ENCODE peak calls at places on chromosomes 5 and 9, in ten cellular contexts. W is PC-3, O is brain microvascular endothelial cell, U is tibial artery, Q is hepatocyte, V is endodermal cell, J is Peyer's patch, D is aorta, M is tibial nerve, G is colonic mucosa. T is an unnamed sample.

GRCh38 chr5:178310130-178310865 is 77.7 kb upstream of the PHYKPL start:
- DNase-seq in W (no peak), O (no peak), U (peak; percentile 11), Q (no peak), V (peak; percentile 46), J (no peak), D (peak; percentile 41), M (no peak), G (no peak), T (no peak)

GRCh38 chr9:113244556-113244955 is 23.2 kb downstream of the SLC31A1 start:
- DNase-seq in W (no peak), O (no peak), U (no peak), Q (no peak), V (no peak), J (no peak), D (no peak), M (no peak), G (no peak), T (no peak)

GRCh38 chr5:86979801-86980510 is 287.7 kb upstream of the RASA1 start:
- DNase-seq in W (peak; percentile 96), O (peak; percentile 56), U (no peak), Q (no peak), V (no peak), J (no peak), D (no peak), M (no peak), G (no peak), T (no peak)

GRCh38 chr5:96065577-96066385 is 104.1 kb upstream of the ELL2 start:
- DNase-seq in W (no peak), O (no peak), U (no peak), Q (no peak), V (peak; percentile 65), J (no peak), D (no peak), M (no peak), G (no peak), T (no peak)

GRCh38 chr9:76036762-76037161 is 146.3 kb downstream of the PCSK5 start:
- DNase-seq in W (no peak), O (no peak), U (no peak), Q (no peak), V (no peak), J (no peak), D (no peak), M (no peak), G (no peak), T (no peak)

GRCh38 chr5:51398875-51399635 is 15.8 kb downstream of the ISL1 start:
- DNase-seq in W (no peak), O (no peak), U (no peak), Q (no peak), V (peak; percentile 81), J (no peak), D (no peak), M (no peak), G (no peak), T (no peak)

GRCh38 chr5:16713386-16713928 is 96.7 kb upstream of the RETREG1 start:
- DNase-seq in W (no peak), O (peak; percentile 20), U (no peak), Q (no peak), V (peak; percentile 75), J (no peak), D (no peak), M (no peak), G (no peak), T (no peak)

GRCh38 chr9:127166651-127167524 is 44.5 kb upstream of the ANGPTL2 start:
- DNase-seq in W (peak; percentile 75), O (no peak), U (no peak), Q (no peak), V (no peak), J (peak; percentile 84), D (no peak), M (no peak), G (no peak), T (peak; percentile 66)

GRCh38 chr5:72387985-72388384 is 67.8 kb downstream of the PTCD2 start:
- DNase-seq in W (peak; percentile 87), O (peak; percentile 77), U (no peak), Q (no peak), V (no peak), J (no peak), D (no peak), M (no peak), G (no peak), T (no peak)

DNA sequence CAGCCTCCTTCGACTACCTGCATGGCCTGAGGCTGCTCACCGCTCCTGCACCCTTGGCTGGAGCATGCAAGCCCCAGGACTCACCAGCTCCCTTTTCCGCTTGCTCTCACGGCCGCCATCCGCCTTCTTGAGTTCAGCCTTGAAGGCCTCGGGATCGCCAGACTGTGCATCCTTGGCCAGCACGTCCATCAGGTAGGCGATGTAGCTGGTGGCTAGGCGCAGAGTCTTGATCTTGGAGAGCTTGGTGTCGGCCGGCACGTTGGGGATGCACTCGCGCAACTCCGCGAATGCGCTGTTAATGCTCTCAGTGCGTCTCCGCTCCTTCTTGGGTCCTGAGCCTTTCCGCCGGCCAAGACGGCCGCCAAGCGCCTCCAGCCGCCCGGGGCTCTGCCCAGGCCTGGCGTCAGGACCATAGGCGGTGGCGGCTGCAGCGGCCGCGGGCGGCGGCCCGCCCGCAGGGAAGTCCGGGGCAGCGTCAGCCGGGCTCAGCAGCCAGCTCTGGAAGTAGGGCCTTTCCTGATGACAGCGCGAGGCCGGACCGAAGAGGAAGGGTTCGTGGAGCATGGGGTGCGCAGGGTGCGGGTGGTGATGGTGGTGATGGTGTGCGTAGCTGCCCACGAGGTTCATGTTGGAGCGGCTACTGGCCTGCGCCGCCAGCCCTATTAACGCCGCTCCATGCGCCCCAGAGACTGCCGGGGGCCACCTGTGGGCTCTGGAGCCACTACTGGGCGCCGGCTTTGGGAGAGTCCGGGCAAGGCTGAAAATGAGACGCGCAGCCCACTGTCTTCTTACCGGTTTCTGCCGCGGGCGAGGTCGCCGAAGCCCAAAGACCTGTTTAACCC is 424 bp downstream of the HAND1 start:
- DNase-seq in W (no peak), O (no peak), U (no peak), Q (peak; percentile 57), V (peak; percentile 86), J (no peak), D (peak; percentile 55), M (no peak), G (no peak), T (no peak)
- H3K4me3 ChIP-seq in W (no peak overlapping the region), O (no peak overlapping the region), U (peak overlapping the region; percentile 46), Q (peak overlapping the region; percentile 55), V (peak overlapping the region; percentile 76), J (peak overlapping the region; percentile 18), D (no peak overlapping the region), M (peak overlapping the region; percentile 30), G (peak overlapping the region; percentile 24), T (peak overlapping the region; percentile 41)

GRCh38 chr9:79694676-79695400 is 123.1 kb downstream of the TLE4 start:
- DNase-seq in W (no peak), O (peak; percentile 90), U (no peak), Q (peak; percentile 30), V (peak; percentile 58), J (no peak), D (no peak), M (no peak), G (no peak), T (peak; percentile 3)

GRCh38 chr9:79694208-79694607 is 122.4 kb downstream of the TLE4 start:
- DNase-seq in W (peak; percentile 31), O (no peak), U (no peak), Q (no peak), V (no peak), J (no peak), D (no peak), M (no peak), G (no peak), T (peak; percentile 39)

GRCh38 chr9:79692857-79693571 is 121.2 kb downstream of the TLE4 start:
- DNase-seq in W (no peak), O (peak; percentile 43), U (no peak), Q (no peak), V (no peak), J (no peak), D (no peak), M (no peak), G (no peak), T (peak; percentile 26)

GRCh38 chr9:79695531-79696218 is 123.9 kb downstream of the TLE4 start:
- DNase-seq in W (no peak), O (no peak), U (no peak), Q (no peak), V (no peak), J (peak; percentile 73), D (no peak), M (no peak), G (no peak), T (peak; percentile 75)

DNA sequence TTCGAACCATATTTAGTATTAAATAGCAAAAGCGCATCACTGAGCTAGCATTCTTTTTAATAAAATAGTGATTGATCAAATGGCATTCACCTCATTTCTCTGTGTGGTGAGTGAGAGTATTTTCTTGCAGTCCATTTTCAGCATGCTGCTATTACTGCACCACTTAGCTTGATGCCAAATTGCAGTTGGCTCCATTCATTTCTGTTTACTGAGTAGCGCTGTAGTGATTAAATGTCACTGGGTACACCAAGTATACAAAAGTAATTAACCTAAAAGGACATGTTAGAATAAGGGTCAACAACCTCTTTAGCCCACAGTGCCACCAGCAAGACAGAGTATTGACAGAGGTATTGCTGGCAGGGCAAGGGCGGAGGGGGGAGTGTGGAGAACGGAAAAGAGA is 122.0 kb downstream of the TLE4 start:
- DNase-seq in W (no peak), O (no peak), U (no peak), Q (no peak), V (no peak), J (no peak), D (no peak), M (no peak), G (no peak), T (no peak)
- H3K27ac ChIP-seq in W (no peak overlapping the region), O (no peak overlapping the region), U (no peak overlapping the region), Q (no peak overlapping the region), V (no peak overlapping the region), J (no peak overlapping the region), D (no peak overlapping the region), M (no peak overlapping the region), G (no peak overlapping the region), T (no peak overlapping the region)

DNA sequence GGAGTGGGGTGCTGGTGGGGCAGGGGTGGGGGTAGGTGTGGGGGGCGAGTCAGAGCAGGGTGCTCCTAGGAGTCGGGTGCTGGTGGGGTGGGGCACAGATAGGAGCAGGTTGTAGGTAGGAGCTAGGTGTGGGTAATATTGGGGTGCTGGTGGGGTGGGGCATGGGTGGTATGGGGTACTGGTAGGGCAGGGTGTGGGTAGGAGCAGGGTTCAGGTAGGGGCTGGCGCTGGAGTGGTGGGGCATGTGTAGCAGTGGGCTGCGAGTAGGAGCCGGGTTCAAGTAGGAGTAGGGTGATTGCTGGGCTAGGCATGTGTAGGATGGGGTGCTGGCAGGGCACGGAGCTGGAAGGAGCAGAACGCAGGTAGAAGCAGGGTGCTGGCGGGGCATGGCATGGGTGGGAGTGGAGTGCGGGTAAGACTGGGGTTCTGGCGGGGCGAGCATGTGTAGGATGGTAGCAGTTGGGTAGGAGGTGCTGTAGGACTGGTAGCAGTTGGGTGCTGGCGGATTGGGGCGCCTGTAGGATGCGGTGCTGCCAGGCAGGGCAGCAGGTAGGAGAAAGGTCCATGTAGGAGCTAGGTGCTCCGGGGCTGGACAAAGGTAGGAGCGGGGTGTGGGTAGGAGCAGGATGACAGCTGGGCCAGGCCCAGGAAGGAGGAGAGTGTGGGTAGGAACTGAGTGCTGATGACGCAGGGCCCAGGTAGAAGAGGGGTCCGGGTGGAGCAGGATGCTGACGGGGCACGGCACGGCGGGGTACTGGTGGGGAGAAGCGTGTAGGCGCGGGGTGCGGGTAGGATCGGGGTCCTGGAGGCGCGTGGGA is 105.5 kb upstream of the SIMC1 start:
- DNase-seq in W (no peak), O (no peak), U (no peak), Q (no peak), V (peak; percentile 59), J (no peak), D (no peak), M (no peak), G (no peak), T (no peak)
- H3K4me3 ChIP-seq in W (no peak overlapping the region), O (no peak overlapping the region), U (no peak overlapping the region), Q (no peak overlapping the region), V (no peak overlapping the region), J (no peak overlapping the region), D (no peak overlapping the region), M (no peak overlapping the region), G (no peak overlapping the region), T (no peak overlapping the region)

GRCh38 chr9:133553123-133553522 is 18.6 kb downstream of the ADAMTSL2 start:
- DNase-seq in W (no peak), O (no peak), U (no peak), Q (no peak), V (no peak), J (no peak), D (no peak), M (no peak), G (no peak), T (no peak)
- H3K27ac ChIP-seq in W (no peak overlapping the region), O (no peak overlapping the region), U (no peak overlapping the region), Q (no peak overlapping the region), V (no peak overlapping the region), J (no peak overlapping the region), D (no peak overlapping the region), M (no peak overlapping the region), G (no peak overlapping the region), T (no peak overlapping the region)